ENCODE peak calls at places on chromosomes 11 and 22, in seven cellular contexts. T, L, R, F, Y, K and E are unnamed samples.

GRCh38 chr11:70667767-70668166 is 269.4 kb downstream of the CTTN start:
- DNase-seq in Y (no peak), F (no peak), L (no peak), T (no peak), R (no peak), K (no peak), E (no peak)

GRCh38 chr11:93659841-93660240 is 1.6 kb upstream of the CEP295 start:
- DNase-seq in R (no peak), Y (no peak), L (no peak), K (no peak), F (no peak), T (no peak), E (no peak)

GRCh38 chr11:36211735-36212430 is 77.3 kb downstream of the COMMD9 start:
- DNase-seq in F (no peak), T (no peak), L (no peak), K (no peak), R (no peak), Y (no peak), E (no peak)

GRCh38 chr22:41905411-41906202 is 9.3 kb downstream of the SHISA8 start:
- DNase-seq in L (no peak), Y (no peak), F (no peak), K (no peak), T (no peak), R (no peak), E (no peak)

GRCh38 chr11:62538470-62539237 is 8.0 kb downstream of the AHNAK start:
- DNase-seq in R (no peak), T (no peak), L (no peak), Y (no peak), K (no peak), F (no peak), E (no peak)

GRCh38 chr11:121039971-121040613 is 16.2 kb downstream of the TBCEL start:
- DNase-seq in T (no peak), R (no peak), L (no peak), K (no peak), Y (no peak), F (peak), E (no peak)

GRCh38 chr22:37260939-37261338 is 16.9 kb upstream of the RAC2 start:
- DNase-seq in R (peak), L (peak), T (peak), F (peak), Y (peak), K (peak), E (peak)

GRCh38 chr22:25726241-25726640 is 15.7 kb upstream of the MYO18B start:
- DNase-seq in F (no peak), K (no peak), Y (no peak), R (no peak), T (no peak), L (no peak), E (no peak)

GRCh38 chr22:46132830-46133587 is 17.3 kb upstream of the PPARA start:
- DNase-seq in K (no peak), L (no peak), F (no peak), Y (no peak), T (no peak), R (no peak), E (no peak)

GRCh38 chr11:7688238-7688826 is 15.0 kb upstream of the CYB5R2 start:
- DNase-seq in R (peak), Y (peak), F (peak), L (no peak), T (peak), K (no peak), E (peak)

GRCh38 chr11:71931245-71931602 is 2.4 kb downstream of the RNF121 start:
- DNase-seq in F (no peak), K (no peak), T (no peak), Y (no peak), R (no peak), L (no peak), E (no peak)

GRCh38 chr11:6825333-6825744 is 20.1 kb upstream of the OR10A5 start:
- DNase-seq in F (no peak), Y (no peak), R (no peak), K (no peak), L (no peak), T (no peak), E (no peak)

GRCh38 chr11:35971841-35972422 is 28.1 kb downstream of the LDLRAD3 start:
- DNase-seq in F (no peak), T (no peak), Y (no peak), L (no peak), R (no peak), K (no peak), E (no peak)

GRCh38 chr11:68973219-68973618 is 7.6 kb downstream of the MRGPRD start:
- DNase-seq in R (no peak), T (no peak), K (no peak), F (no peak), L (no peak), Y (no peak), E (no peak)

GRCh38 chr11:118064956-118065355 is 11.9 kb upstream of the TMPRSS4 start:
- DNase-seq in F (no peak), Y (no peak), R (no peak), K (no peak), L (no peak), T (no peak), E (no peak)

GRCh38 chr11:71252434-71252781 is at the start of gene SHANK2:
- DNase-seq in Y (no peak), F (no peak), L (no peak), K (peak), R (no peak), T (no peak), E (no peak)

GRCh38 chr11:9953994-9954626 is 290.2 kb downstream of the SWAP70 start:
- DNase-seq in T (peak), L (no peak), K (no peak), R (no peak), Y (peak), F (no peak), E (peak)

GRCh38 chr11:16402654-16403447 is 46.5 kb upstream of the SOX6 start:
- DNase-seq in T (no peak), K (no peak), R (peak), L (no peak), Y (no peak), F (no peak), E (no peak)

GRCh38 chr11:125073616-125074483 is 10.7 kb downstream of the SLC37A2 start:
- DNase-seq in T (no peak), L (no peak), F (no peak), Y (no peak), K (no peak), R (no peak), E (no peak)

GRCh38 chr11:112605093-112605666 is 344.5 kb upstream of the PLET1 start:
- DNase-seq in K (no peak), T (no peak), F (no peak), Y (no peak), L (no peak), R (no peak), E (no peak)